ENCODE peak calls at places on chromosomes 6 and 20, in four cellular contexts. One of them, this sample, is unnamed.

GRCh38 chr6:1461207-1461606 is 71.8 kb downstream of the FOXF2 start:
- DNase-seq in iPS-NIHi11: no peak
- DNase-seq in WERI-Rb-1: no peak
- DNase-seq in NCI-H1417: no peak
- DNase-seq in this sample: no peak

GRCh38 chr6:116280161-116280959 is 630 bp upstream of the TSPYL1 start:
- DNase-seq in NCI-H1417: no peak
- DNase-seq in WERI-Rb-1: no peak
- DNase-seq in iPS-NIHi11: no peak
- DNase-seq in this sample: no peak

GRCh38 chr20:3981132-3981452 is 34.3 kb downstream of the RNF24 start:
- DNase-seq in iPS-NIHi11: no peak
- DNase-seq in NCI-H1417: no peak
- DNase-seq in WERI-Rb-1: no peak
- DNase-seq in this sample: no peak

GRCh38 chr6:18997375-18997826 is 610.3 kb downstream of the RNF144B start:
- DNase-seq in NCI-H1417: peak; percentile 64
- DNase-seq in WERI-Rb-1: peak; percentile 60
- DNase-seq in iPS-NIHi11: peak; percentile 66
- DNase-seq in this sample: peak; percentile 15

GRCh38 chr6:163231356-163232014 is 183.0 kb upstream of the QKI start:
- DNase-seq in WERI-Rb-1: no peak
- DNase-seq in iPS-NIHi11: no peak
- DNase-seq in NCI-H1417: no peak
- DNase-seq in this sample: no peak

GRCh38 chr6:160007581-160007980 is 38.7 kb downstream of the IGF2R start:
- DNase-seq in NCI-H1417: no peak
- DNase-seq in WERI-Rb-1: no peak
- DNase-seq in iPS-NIHi11: no peak
- DNase-seq in this sample: no peak

GRCh38 chr6:30679765-30680535 is 6.5 kb downstream of the PPP1R18 start:
- DNase-seq in iPS-NIHi11: no peak
- DNase-seq in NCI-H1417: no peak
- DNase-seq in WERI-Rb-1: peak; percentile 96
- DNase-seq in this sample: no peak

GRCh38 chr6:165644586-165645266 is 18.3 kb downstream of the PDE10A start:
- DNase-seq in NCI-H1417: no peak
- DNase-seq in WERI-Rb-1: no peak
- DNase-seq in iPS-NIHi11: no peak
- DNase-seq in this sample: no peak

GRCh38 chr6:170402318-170403040 is 95.9 kb downstream of the FAM120B start:
- DNase-seq in iPS-NIHi11: no peak
- DNase-seq in WERI-Rb-1: no peak
- DNase-seq in NCI-H1417: peak; percentile 12
- DNase-seq in this sample: no peak

GRCh38 chr20:833121-833449 is 430 bp upstream of the FAM110A start:
- DNase-seq in WERI-Rb-1: no peak
- DNase-seq in NCI-H1417: no peak
- DNase-seq in iPS-NIHi11: no peak
- DNase-seq in this sample: no peak

GRCh38 chr6:108175592-108176279 is 9.9 kb downstream of the NR2E1 start:
- DNase-seq in WERI-Rb-1: peak; percentile 23
- DNase-seq in NCI-H1417: no peak
- DNase-seq in iPS-NIHi11: no peak
- DNase-seq in this sample: no peak

GRCh38 chr6:11218827-11219826 is 13.3 kb downstream of the NEDD9 start:
- DNase-seq in NCI-H1417: no peak
- DNase-seq in WERI-Rb-1: no peak
- DNase-seq in iPS-NIHi11: no peak
- DNase-seq in this sample: peak; percentile 50

GRCh38 chr6:82957171-82957894 is 108.3 kb downstream of the UBE3D start:
- DNase-seq in iPS-NIHi11: no peak
- DNase-seq in WERI-Rb-1: no peak
- DNase-seq in NCI-H1417: no peak
- DNase-seq in this sample: no peak

GRCh38 chr6:89071036-89071435 is 9.5 kb upstream of the PNRC1 start:
- DNase-seq in iPS-NIHi11: no peak
- DNase-seq in WERI-Rb-1: no peak
- DNase-seq in NCI-H1417: no peak
- DNase-seq in this sample: no peak

GRCh38 chr6:106084106-106084963 is 1.8 kb upstream of the PRDM1 start:
- DNase-seq in iPS-NIHi11: peak; percentile 76
- DNase-seq in WERI-Rb-1: peak; percentile 91
- DNase-seq in NCI-H1417: no peak
- DNase-seq in this sample: no peak